ENCODE peak calls at places on chromosomes 6 and 20, in four cellular contexts. One of them, this sample, is unnamed.

GRCh38 chr20:45405566-45406259 is 2.4 kb upstream of the DBNDD2 start:
- DNase-seq in GM04504: no peak
- DNase-seq in left colon: peak
- DNase-seq in NCI-H510A treated with DMSO at 0.1 percent for 48 hours: no peak
- DNase-seq in this sample: no peak

GRCh38 chr20:24768977-24769675 is 179.9 kb upstream of the CST7 start:
- DNase-seq in GM04504: no peak
- DNase-seq in NCI-H510A treated with DMSO at 0.1 percent for 48 hours: no peak
- DNase-seq in left colon: no peak
- DNase-seq in this sample: no peak

GRCh38 chr6:13818341-13818740 is 4.0 kb upstream of the MCUR1 start:
- DNase-seq in left colon: no peak
- DNase-seq in NCI-H510A treated with DMSO at 0.1 percent for 48 hours: no peak
- DNase-seq in GM04504: no peak
- DNase-seq in this sample: no peak

GRCh38 chr6:25503686-25504085 is 148.3 kb upstream of the SCGN start:
- DNase-seq in GM04504: no peak
- DNase-seq in NCI-H510A treated with DMSO at 0.1 percent for 48 hours: no peak
- DNase-seq in left colon: no peak
- DNase-seq in this sample: no peak

GRCh38 chr20:35312348-35312747 is 20.1 kb upstream of the FAM83C start:
- DNase-seq in left colon: no peak
- DNase-seq in GM04504: peak
- DNase-seq in NCI-H510A treated with DMSO at 0.1 percent for 48 hours: no peak
- DNase-seq in this sample: no peak

GRCh38 chr6:139308936-139309603 is 17.3 kb upstream of the TXLNB start:
- DNase-seq in GM04504: no peak
- DNase-seq in NCI-H510A treated with DMSO at 0.1 percent for 48 hours: no peak
- DNase-seq in left colon: peak
- DNase-seq in this sample: no peak

GRCh38 chr6:80638222-80639055 is 532.0 kb downstream of the BCKDHB start:
- DNase-seq in left colon: peak
- DNase-seq in NCI-H510A treated with DMSO at 0.1 percent for 48 hours: peak
- DNase-seq in GM04504: peak
- DNase-seq in this sample: peak

GRCh38 chr6:107621216-107621940 is 131.5 kb downstream of the SOBP start:
- DNase-seq in NCI-H510A treated with DMSO at 0.1 percent for 48 hours: no peak
- DNase-seq in GM04504: no peak
- DNase-seq in left colon: no peak
- DNase-seq in this sample: peak

GRCh38 chr6:158668707-158669103 is 18.9 kb downstream of the SYTL3 start:
- DNase-seq in GM04504: no peak
- DNase-seq in NCI-H510A treated with DMSO at 0.1 percent for 48 hours: no peak
- DNase-seq in left colon: no peak
- DNase-seq in this sample: no peak

GRCh38 chr6:91097316-91097878 is 510.5 kb upstream of the MAP3K7 start:
- DNase-seq in GM04504: no peak
- DNase-seq in left colon: peak
- DNase-seq in NCI-H510A treated with DMSO at 0.1 percent for 48 hours: peak
- DNase-seq in this sample: peak

GRCh38 chr6:8177721-8178120 is 75.4 kb upstream of the EEF1E1 start:
- DNase-seq in GM04504: no peak
- DNase-seq in left colon: no peak
- DNase-seq in NCI-H510A treated with DMSO at 0.1 percent for 48 hours: no peak
- DNase-seq in this sample: no peak

GRCh38 chr6:18595774-18596528 is 208.8 kb downstream of the RNF144B start:
- DNase-seq in left colon: peak
- DNase-seq in GM04504: peak
- DNase-seq in NCI-H510A treated with DMSO at 0.1 percent for 48 hours: peak
- DNase-seq in this sample: peak

GRCh38 chr6:5517781-5518180 is 256.5 kb downstream of the FARS2 start:
- DNase-seq in GM04504: no peak
- DNase-seq in NCI-H510A treated with DMSO at 0.1 percent for 48 hours: no peak
- DNase-seq in left colon: no peak
- DNase-seq in this sample: no peak

GRCh38 chr6:42340516-42340915 is 111.2 kb downstream of the TRERF1 start:
- DNase-seq in NCI-H510A treated with DMSO at 0.1 percent for 48 hours: no peak
- DNase-seq in GM04504: no peak
- DNase-seq in left colon: no peak
- DNase-seq in this sample: no peak

GRCh38 chr6:139592011-139592410 is 217.6 kb upstream of the CITED2 start:
- DNase-seq in left colon: no peak
- DNase-seq in GM04504: no peak
- DNase-seq in NCI-H510A treated with DMSO at 0.1 percent for 48 hours: no peak
- DNase-seq in this sample: no peak

GRCh38 chr20:33124994-33125393 is 43.0 kb upstream of the BPIFA2 start:
- DNase-seq in GM04504: no peak
- DNase-seq in NCI-H510A treated with DMSO at 0.1 percent for 48 hours: no peak
- DNase-seq in left colon: no peak
- DNase-seq in this sample: no peak

GRCh38 chr20:63697868-63698545 is 1.6 kb downstream of the TNFRSF6B start:
- DNase-seq in GM04504: no peak
- DNase-seq in left colon: no peak
- DNase-seq in NCI-H510A treated with DMSO at 0.1 percent for 48 hours: no peak
- DNase-seq in this sample: no peak

GRCh38 chr6:90121982-90122381 is 174.7 kb downstream of the BACH2 start:
- DNase-seq in GM04504: no peak
- DNase-seq in left colon: no peak
- DNase-seq in NCI-H510A treated with DMSO at 0.1 percent for 48 hours: no peak
- DNase-seq in this sample: no peak

GRCh38 chr6:42984924-42985475 is 630 bp downstream of the PPP2R5D start:
- DNase-seq in GM04504: no peak
- DNase-seq in left colon: no peak
- DNase-seq in NCI-H510A treated with DMSO at 0.1 percent for 48 hours: no peak
- DNase-seq in this sample: no peak

This sample was measured in NCI-H2029 treated with DMSO at 0.1 percent for 48 hours.